ENCODE peak calls at places on chromosomes 2 and 18, in six cellular contexts. One of them, this sample, is unnamed.

GRCh38 chr18:8450013-8450412 is 159.2 kb upstream of the RAB12 start:
- DNase-seq in ureter: no peak
- DNase-seq in NCI-H1417: no peak
- DNase-seq in stimulated activated CD8-positive, alpha-beta memory T cell treated with anti-CD3 and anti-CD28 coated beads, Interleukin-7, amount 100 ng/mL, for 1 hour: no peak
- DNase-seq in tibial artery: peak
- DNase-seq in tibial nerve: no peak
- DNase-seq in this sample: no peak

GRCh38 chr2:122098301-122098700 is 342.9 kb downstream of the TSN start:
- DNase-seq in ureter: no peak
- DNase-seq in NCI-H1417: no peak
- DNase-seq in stimulated activated CD8-positive, alpha-beta memory T cell treated with anti-CD3 and anti-CD28 coated beads, Interleukin-7, amount 100 ng/mL, for 1 hour: no peak
- DNase-seq in tibial artery: no peak
- DNase-seq in tibial nerve: no peak
- DNase-seq in this sample: no peak

GRCh38 chr2:79200762-79201161 is 41.2 kb upstream of the REG3A start:
- DNase-seq in ureter: no peak
- DNase-seq in NCI-H1417: no peak
- DNase-seq in stimulated activated CD8-positive, alpha-beta memory T cell treated with anti-CD3 and anti-CD28 coated beads, Interleukin-7, amount 100 ng/mL, for 1 hour: no peak
- DNase-seq in tibial artery: no peak
- DNase-seq in tibial nerve: no peak
- DNase-seq in this sample: no peak

GRCh38 chr18:70151554-70152130 is 53.8 kb downstream of the RTTN start:
- DNase-seq in ureter: no peak
- DNase-seq in NCI-H1417: no peak
- DNase-seq in stimulated activated CD8-positive, alpha-beta memory T cell treated with anti-CD3 and anti-CD28 coated beads, Interleukin-7, amount 100 ng/mL, for 1 hour: no peak
- DNase-seq in tibial artery: no peak
- DNase-seq in tibial nerve: no peak
- DNase-seq in this sample: no peak

GRCh38 chr2:168559187-168559586 is 103.1 kb downstream of the CERS6 start:
- DNase-seq in ureter: peak
- DNase-seq in NCI-H1417: no peak
- DNase-seq in stimulated activated CD8-positive, alpha-beta memory T cell treated with anti-CD3 and anti-CD28 coated beads, Interleukin-7, amount 100 ng/mL, for 1 hour: no peak
- DNase-seq in tibial artery: no peak
- DNase-seq in tibial nerve: no peak
- DNase-seq in this sample: no peak

GRCh38 chr18:11544060-11544633 is 65.2 kb upstream of the SLC35G4 start:
- DNase-seq in ureter: no peak
- DNase-seq in NCI-H1417: no peak
- DNase-seq in stimulated activated CD8-positive, alpha-beta memory T cell treated with anti-CD3 and anti-CD28 coated beads, Interleukin-7, amount 100 ng/mL, for 1 hour: no peak
- DNase-seq in tibial artery: no peak
- DNase-seq in tibial nerve: no peak
- DNase-seq in this sample: no peak

GRCh38 chr2:189304360-189304759 is 124.8 kb upstream of the COL5A2 start:
- DNase-seq in ureter: no peak
- DNase-seq in NCI-H1417: no peak
- DNase-seq in stimulated activated CD8-positive, alpha-beta memory T cell treated with anti-CD3 and anti-CD28 coated beads, Interleukin-7, amount 100 ng/mL, for 1 hour: no peak
- DNase-seq in tibial artery: no peak
- DNase-seq in tibial nerve: no peak
- DNase-seq in this sample: no peak

GRCh38 chr2:202432776-202433175 is 56.6 kb downstream of the BMPR2 start:
- DNase-seq in ureter: no peak
- DNase-seq in NCI-H1417: no peak
- DNase-seq in stimulated activated CD8-positive, alpha-beta memory T cell treated with anti-CD3 and anti-CD28 coated beads, Interleukin-7, amount 100 ng/mL, for 1 hour: no peak
- DNase-seq in tibial artery: no peak
- DNase-seq in tibial nerve: no peak
- DNase-seq in this sample: no peak

GRCh38 chr2:45849491-45850283 is 198.2 kb downstream of the PRKCE start:
- DNase-seq in ureter: no peak
- DNase-seq in NCI-H1417: no peak
- DNase-seq in stimulated activated CD8-positive, alpha-beta memory T cell treated with anti-CD3 and anti-CD28 coated beads, Interleukin-7, amount 100 ng/mL, for 1 hour: no peak
- DNase-seq in tibial artery: no peak
- DNase-seq in tibial nerve: no peak
- DNase-seq in this sample: no peak

GRCh38 chr2:217838409-217838831 is 164.4 kb downstream of the TNS1 start:
- DNase-seq in ureter: no peak
- DNase-seq in NCI-H1417: no peak
- DNase-seq in stimulated activated CD8-positive, alpha-beta memory T cell treated with anti-CD3 and anti-CD28 coated beads, Interleukin-7, amount 100 ng/mL, for 1 hour: no peak
- DNase-seq in tibial artery: no peak
- DNase-seq in tibial nerve: no peak
- DNase-seq in this sample: no peak

GRCh38 chr2:139622691-139623090 is 842.5 kb upstream of the NXPH2 start:
- DNase-seq in ureter: no peak
- DNase-seq in NCI-H1417: no peak
- DNase-seq in stimulated activated CD8-positive, alpha-beta memory T cell treated with anti-CD3 and anti-CD28 coated beads, Interleukin-7, amount 100 ng/mL, for 1 hour: no peak
- DNase-seq in tibial artery: no peak
- DNase-seq in tibial nerve: no peak
- DNase-seq in this sample: no peak

GRCh38 chr18:58337688-58338087 is 291.2 kb downstream of the ALPK2 start:
- DNase-seq in ureter: no peak
- DNase-seq in NCI-H1417: peak
- DNase-seq in stimulated activated CD8-positive, alpha-beta memory T cell treated with anti-CD3 and anti-CD28 coated beads, Interleukin-7, amount 100 ng/mL, for 1 hour: no peak
- DNase-seq in tibial artery: no peak
- DNase-seq in tibial nerve: no peak
- DNase-seq in this sample: no peak

GRCh38 chr2:210445116-210445707 is 31.3 kb downstream of the LANCL1 start:
- DNase-seq in ureter: no peak
- DNase-seq in NCI-H1417: peak
- DNase-seq in stimulated activated CD8-positive, alpha-beta memory T cell treated with anti-CD3 and anti-CD28 coated beads, Interleukin-7, amount 100 ng/mL, for 1 hour: no peak
- DNase-seq in tibial artery: no peak
- DNase-seq in tibial nerve: no peak
- DNase-seq in this sample: no peak

GRCh38 chr2:140128909-140129308 is 1348.7 kb upstream of the NXPH2 start:
- DNase-seq in ureter: no peak
- DNase-seq in NCI-H1417: no peak
- DNase-seq in stimulated activated CD8-positive, alpha-beta memory T cell treated with anti-CD3 and anti-CD28 coated beads, Interleukin-7, amount 100 ng/mL, for 1 hour: no peak
- DNase-seq in tibial artery: no peak
- DNase-seq in tibial nerve: no peak
- DNase-seq in this sample: no peak

GRCh38 chr2:85066874-85067351 is 66.3 kb upstream of the TCF7L1 start:
- DNase-seq in ureter: peak
- DNase-seq in NCI-H1417: peak
- DNase-seq in stimulated activated CD8-positive, alpha-beta memory T cell treated with anti-CD3 and anti-CD28 coated beads, Interleukin-7, amount 100 ng/mL, for 1 hour: peak
- DNase-seq in tibial artery: peak
- DNase-seq in tibial nerve: peak
- DNase-seq in this sample: peak

GRCh38 chr2:49043405-49043982 is 110.8 kb downstream of the FSHR start:
- DNase-seq in ureter: no peak
- DNase-seq in NCI-H1417: no peak
- DNase-seq in stimulated activated CD8-positive, alpha-beta memory T cell treated with anti-CD3 and anti-CD28 coated beads, Interleukin-7, amount 100 ng/mL, for 1 hour: no peak
- DNase-seq in tibial artery: no peak
- DNase-seq in tibial nerve: no peak
- DNase-seq in this sample: no peak

GRCh38 chr2:206275274-206276160 is 1.1 kb downstream of the ZDBF2 start:
- DNase-seq in ureter: no peak
- DNase-seq in NCI-H1417: peak
- DNase-seq in stimulated activated CD8-positive, alpha-beta memory T cell treated with anti-CD3 and anti-CD28 coated beads, Interleukin-7, amount 100 ng/mL, for 1 hour: no peak
- DNase-seq in tibial artery: no peak
- DNase-seq in tibial nerve: no peak
- DNase-seq in this sample: no peak

GRCh38 chr18:11872479-11873136 is 21.4 kb downstream of the CHMP1B start:
- DNase-seq in ureter: no peak
- DNase-seq in NCI-H1417: peak
- DNase-seq in stimulated activated CD8-positive, alpha-beta memory T cell treated with anti-CD3 and anti-CD28 coated beads, Interleukin-7, amount 100 ng/mL, for 1 hour: no peak
- DNase-seq in tibial artery: peak
- DNase-seq in tibial nerve: no peak
- DNase-seq in this sample: no peak

GRCh38 chr2:13698847-13699246 is 933.7 kb upstream of the LRATD1 start:
- DNase-seq in ureter: no peak
- DNase-seq in NCI-H1417: no peak
- DNase-seq in stimulated activated CD8-positive, alpha-beta memory T cell treated with anti-CD3 and anti-CD28 coated beads, Interleukin-7, amount 100 ng/mL, for 1 hour: no peak
- DNase-seq in tibial artery: no peak
- DNase-seq in tibial nerve: no peak
- DNase-seq in this sample: no peak

GRCh38 chr2:230774348-230774951 is 61.8 kb downstream of the CAB39 start:
- DNase-seq in ureter: no peak
- DNase-seq in NCI-H1417: no peak
- DNase-seq in stimulated activated CD8-positive, alpha-beta memory T cell treated with anti-CD3 and anti-CD28 coated beads, Interleukin-7, amount 100 ng/mL, for 1 hour: no peak
- DNase-seq in tibial artery: no peak
- DNase-seq in tibial nerve: no peak
- DNase-seq in this sample: no peak

GRCh38 chr2:129170570-129170969 is 808.9 kb upstream of the RAB6C start:
- DNase-seq in ureter: no peak
- DNase-seq in NCI-H1417: no peak
- DNase-seq in stimulated activated CD8-positive, alpha-beta memory T cell treated with anti-CD3 and anti-CD28 coated beads, Interleukin-7, amount 100 ng/mL, for 1 hour: no peak
- DNase-seq in tibial artery: no peak
- DNase-seq in tibial nerve: no peak
- DNase-seq in this sample: no peak

GRCh38 chr2:162175720-162176119 is 23.7 kb upstream of the GCG start:
- DNase-seq in ureter: no peak
- DNase-seq in NCI-H1417: no peak
- DNase-seq in stimulated activated CD8-positive, alpha-beta memory T cell treated with anti-CD3 and anti-CD28 coated beads, Interleukin-7, amount 100 ng/mL, for 1 hour: no peak
- DNase-seq in tibial artery: no peak
- DNase-seq in tibial nerve: no peak
- DNase-seq in this sample: no peak

GRCh38 chr2:31335921-31336570 is 78.5 kb downstream of the XDH start:
- DNase-seq in ureter: no peak
- DNase-seq in NCI-H1417: no peak
- DNase-seq in stimulated activated CD8-positive, alpha-beta memory T cell treated with anti-CD3 and anti-CD28 coated beads, Interleukin-7, amount 100 ng/mL, for 1 hour: no peak
- DNase-seq in tibial artery: no peak
- DNase-seq in tibial nerve: no peak
- DNase-seq in this sample: no peak

GRCh38 chr2:219106251-219106650 is 45.5 kb upstream of the IHH start:
- DNase-seq in ureter: no peak
- DNase-seq in NCI-H1417: no peak
- DNase-seq in stimulated activated CD8-positive, alpha-beta memory T cell treated with anti-CD3 and anti-CD28 coated beads, Interleukin-7, amount 100 ng/mL, for 1 hour: no peak
- DNase-seq in tibial artery: no peak
- DNase-seq in tibial nerve: no peak
- DNase-seq in this sample: no peak

GRCh38 chr18:3852321-3852720 is 402.3 kb downstream of the TGIF1 start:
- DNase-seq in ureter: no peak
- DNase-seq in NCI-H1417: no peak
- DNase-seq in stimulated activated CD8-positive, alpha-beta memory T cell treated with anti-CD3 and anti-CD28 coated beads, Interleukin-7, amount 100 ng/mL, for 1 hour: no peak
- DNase-seq in tibial artery: no peak
- DNase-seq in tibial nerve: no peak
- DNase-seq in this sample: no peak

GRCh38 chr2:238857929-238858328 is 10.0 kb downstream of the TWIST2 start:
- DNase-seq in ureter: no peak
- DNase-seq in NCI-H1417: no peak
- DNase-seq in stimulated activated CD8-positive, alpha-beta memory T cell treated with anti-CD3 and anti-CD28 coated beads, Interleukin-7, amount 100 ng/mL, for 1 hour: no peak
- DNase-seq in tibial artery: no peak
- DNase-seq in tibial nerve: no peak
- DNase-seq in this sample: no peak